ENCODE peak calls at places on chromosomes 4 and X, in seven cellular contexts. L is gastrocnemius medialis, E is right atrium auricular region, V is A549, N is K562, I is tibial nerve, S is heart left ventricle. B is an unnamed sample.

GRCh38 chr4:21769404-21770147 is 179.0 kb downstream of the KCNIP4 start:
- DNase-seq in L (no peak), E (no peak), V (no peak), N (no peak), I (no peak), S (no peak), B (no peak)

GRCh38 chr4:47238697-47239096 is 207.3 kb downstream of the GABRB1 start:
- DNase-seq in L (no peak), E (no peak), V (no peak), N (no peak), I (no peak), S (no peak), B (no peak)

GRCh38 chr4:40506066-40506465 is 123.6 kb downstream of the RBM47 start:
- DNase-seq in L (no peak), E (no peak), V (no peak), N (no peak), I (no peak), S (no peak), B (no peak)

GRCh38 chr4:56844817-56845580 is 23.5 kb upstream of the SPINK2 start:
- DNase-seq in L (no peak), E (no peak), V (no peak), N (no peak), I (no peak), S (no peak), B (no peak)

GRCh38 chr4:66331761-66332160 is 661.5 kb upstream of the EPHA5 start:
- DNase-seq in L (no peak), E (no peak), V (no peak), N (no peak), I (no peak), S (no peak), B (no peak)

GRCh38 chr4:149707862-149708261 is 107.8 kb downstream of the IQCM start:
- DNase-seq in L (no peak), E (no peak), V (no peak), N (no peak), I (no peak), S (no peak), B (no peak)

GRCh38 chrX:48833531-48834138 is 1.8 kb downstream of the PCSK1N start:
- DNase-seq in L (no peak), E (no peak), V (peak; percentile 35), N (no peak), I (no peak), S (no peak), B (no peak)

GRCh38 chr4:173522160-173522873 is 7.7 kb downstream of the HAND2 start:
- DNase-seq in L (peak; percentile 61), E (peak; percentile 94), V (no peak), N (peak; percentile 45), I (peak; percentile 76), S (peak; percentile 94), B (peak; percentile 91)

GRCh38 chrX:130658310-130658709 is 244.7 kb downstream of the ENOX2 start:
- DNase-seq in L (no peak), E (no peak), V (no peak), N (no peak), I (no peak), S (no peak), B (no peak)

GRCh38 chr4:109739547-109739946 is 9.7 kb upstream of the PLA2G12A start:
- DNase-seq in L (no peak), E (no peak), V (no peak), N (no peak), I (no peak), S (no peak), B (no peak)

GRCh38 chr4:7886250-7886973 is 53.2 kb downstream of the AFAP1 start:
- DNase-seq in L (no peak), E (no peak), V (no peak), N (no peak), I (no peak), S (no peak), B (no peak)

GRCh38 chr4:182888894-182889293 is 28.3 kb downstream of the DCTD start:
- DNase-seq in L (no peak), E (no peak), V (no peak), N (no peak), I (no peak), S (no peak), B (no peak)

GRCh38 chr4:6963139-6963611 is 53.5 kb downstream of the TBC1D14 start:
- DNase-seq in L (no peak), E (peak; percentile 47), V (no peak), N (no peak), I (no peak), S (no peak), B (no peak)

GRCh38 chr4:54400802-54401201 is 171.7 kb downstream of the PDGFRA start:
- DNase-seq in L (no peak), E (no peak), V (no peak), N (no peak), I (no peak), S (no peak), B (no peak)

GRCh38 chr4:45502471-45502870 is 621.4 kb downstream of the GABRG1 start:
- DNase-seq in L (no peak), E (no peak), V (no peak), N (no peak), I (no peak), S (no peak), B (no peak)

GRCh38 chrX:9644335-9644734 is 121.3 kb downstream of the GPR143 start:
- DNase-seq in L (no peak), E (no peak), V (no peak), N (no peak), I (no peak), S (no peak), B (no peak)

GRCh38 chr4:7938513-7939376 is 916 bp downstream of the AFAP1 start:
- DNase-seq in L (no peak), E (peak; percentile 64), V (no peak), N (no peak), I (no peak), S (peak; percentile 62), B (peak; percentile 39)

GRCh38 chr4:86508436-86508835 is 85.7 kb upstream of the PTPN13 start:
- DNase-seq in L (no peak), E (no peak), V (no peak), N (no peak), I (no peak), S (no peak), B (no peak)

GRCh38 chr4:118712872-118713271 is 27.7 kb downstream of the METTL14 start:
- DNase-seq in L (no peak), E (no peak), V (no peak), N (no peak), I (no peak), S (no peak), B (no peak)

GRCh38 chr4:7573692-7574091 is 139.0 kb upstream of the PSAPL1 start:
- DNase-seq in L (no peak), E (no peak), V (no peak), N (no peak), I (no peak), S (no peak), B (no peak)

GRCh38 chr4:41213563-41214157 is 682 bp downstream of the APBB2 start:
- DNase-seq in L (no peak), E (no peak), V (peak; percentile 21), N (no peak), I (no peak), S (peak; percentile 38), B (peak; percentile 28)

GRCh38 chr4:162675661-162676060 is 491.0 kb downstream of the NAF1 start:
- DNase-seq in L (no peak), E (no peak), V (no peak), N (no peak), I (no peak), S (no peak), B (no peak)

DNA sequence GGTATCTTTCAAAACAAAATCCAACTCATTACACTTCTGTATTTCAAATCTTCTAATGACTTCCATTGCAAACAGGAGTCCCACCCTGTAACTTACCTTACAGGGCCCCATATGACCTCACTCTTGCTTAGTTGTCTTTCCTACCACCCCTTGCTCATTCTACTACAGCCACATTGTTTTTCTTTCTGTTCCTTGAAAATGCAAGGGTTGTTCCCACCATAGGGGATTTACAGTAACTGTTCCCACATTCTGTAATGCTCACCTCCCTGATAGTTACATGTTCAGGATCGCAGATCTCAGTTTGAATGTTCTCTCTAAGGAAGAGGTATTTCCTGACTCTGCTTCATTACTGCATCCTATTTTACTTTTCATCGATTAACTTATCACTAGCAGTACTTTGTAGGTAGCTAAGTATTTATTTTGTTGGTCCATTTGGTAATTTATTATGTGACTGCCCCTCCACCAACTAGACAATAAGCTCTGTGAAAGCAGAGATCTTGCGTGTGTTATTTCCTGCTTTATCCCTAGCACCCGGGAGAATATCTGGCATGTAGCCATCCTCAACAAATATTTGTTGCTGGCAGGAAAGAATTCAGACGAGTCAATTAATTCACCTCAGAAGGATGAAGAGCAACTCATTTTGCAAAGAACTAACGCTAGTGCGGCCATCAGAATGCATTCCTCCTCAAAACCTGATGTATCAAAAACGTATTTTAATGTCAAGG is 21.4 kb downstream of the MAOB start:
- DNase-seq in L (no peak), E (no peak), V (peak; percentile 12), N (no peak), I (no peak), S (no peak), B (no peak)
- H3K4me3 ChIP-seq in L (no peak overlapping the region), E (no peak overlapping the region), V (no peak overlapping the region), N (no peak overlapping the region), I (no peak overlapping the region), S (no peak overlapping the region), B (no peak overlapping the region)

GRCh38 chr4:102824398-102824797 is 3.0 kb downstream of the UBE2D3 start:
- DNase-seq in L (no peak), E (no peak), V (no peak), N (no peak), I (no peak), S (no peak), B (no peak)
- H3K4me1 ChIP-seq in L (peaks cover 64% of the 10 kb centered on the region), E (no peaks in the 10 kb centered on the region), V (peaks cover 57% of the 10 kb centered on the region), N (peaks cover 28% of the 10 kb centered on the region), I (no peaks in the 10 kb centered on the region), S (peaks cover 50% of the 10 kb centered on the region), B (peaks cover 86% of the 10 kb centered on the region)

DNA sequence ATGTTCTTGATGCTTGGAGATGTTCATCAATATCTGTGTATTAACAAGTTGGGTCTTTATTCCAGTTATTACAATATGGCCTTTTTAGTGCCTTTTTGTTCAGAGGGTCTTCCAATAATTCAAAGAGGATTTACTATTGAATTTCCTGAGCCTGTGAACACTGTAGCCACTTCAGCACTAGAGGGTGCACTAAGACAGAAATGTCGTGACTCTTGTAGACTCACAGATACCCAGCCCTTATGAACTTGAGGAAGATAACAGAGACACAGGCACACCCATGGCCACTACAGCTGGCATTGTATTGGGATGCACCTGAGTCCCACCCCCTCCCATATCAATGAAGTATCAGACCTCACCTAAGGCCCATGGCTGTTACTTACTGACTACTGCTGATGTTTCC is 54.4 kb upstream of the ACTRT1 start:
- DNase-seq in L (no peak), E (no peak), V (peak; percentile 0), N (no peak), I (no peak), S (no peak), B (no peak)
- TF ChIP-seq CTCF in L (no peak), E (no peak), V (peak; percentile 29), N (no peak), I (no peak), S (no peak), B (no peak)

GRCh38 chrX:78747471-78747870 is at the start of gene LPAR4:
- DNase-seq in L (no peak), E (no peak), V (no peak), N (no peak), I (no peak), S (peak; percentile 17), B (no peak)
- H3K4me3 ChIP-seq in L (no peak within 1 kb of the TSS), E (no peak within 1 kb of the TSS), V (no peak within 1 kb of the TSS), N (no peak within 1 kb of the TSS), I (no peak within 1 kb of the TSS), S (peak within 1 kb of the TSS; percentile 45), B (peak within 1 kb of the TSS; percentile 52)